ENCODE peak calls at places on chromosomes 4 and X, in six cellular contexts. One of them, this sample, is unnamed. For H3K4me1, the result is how much of the 10 kb centered on the place peaks cover.

GRCh38 chrX:122238801-122239200 is 945.3 kb upstream of the GRIA3 start:
- DNase-seq in ascending aorta: no peak
- DNase-seq in endothelial cell of umbilical vein: no peak
- DNase-seq in neural progenitor cell: no peak
- DNase-seq in cardiac muscle cell: no peak
- DNase-seq in transverse colon: no peak
- DNase-seq in this sample: no peak

GRCh38 chrX:16462912-16463311 is 187.0 kb upstream of the S100G start:
- DNase-seq in ascending aorta: no peak
- DNase-seq in endothelial cell of umbilical vein: no peak
- DNase-seq in neural progenitor cell: no peak
- DNase-seq in cardiac muscle cell: no peak
- DNase-seq in transverse colon: no peak
- DNase-seq in this sample: no peak

GRCh38 chr4:148883435-148883834 is 441.2 kb upstream of the NR3C2 start:
- DNase-seq in ascending aorta: no peak
- DNase-seq in endothelial cell of umbilical vein: no peak
- DNase-seq in neural progenitor cell: no peak
- DNase-seq in cardiac muscle cell: no peak
- DNase-seq in transverse colon: no peak
- DNase-seq in this sample: no peak

GRCh38 chrX:47573334-47574095 is 8.7 kb upstream of the TIMP1 start:
- DNase-seq in ascending aorta: no peak
- DNase-seq in endothelial cell of umbilical vein: no peak
- DNase-seq in neural progenitor cell: peak
- DNase-seq in cardiac muscle cell: peak
- DNase-seq in transverse colon: peak
- DNase-seq in this sample: no peak

GRCh38 chr4:75630174-75630931 is at the start of gene CDKL2:
- DNase-seq in ascending aorta: peak
- DNase-seq in endothelial cell of umbilical vein: peak
- DNase-seq in neural progenitor cell: peak
- DNase-seq in cardiac muscle cell: peak
- DNase-seq in transverse colon: peak
- DNase-seq in this sample: no peak

GRCh38 chr4:43103048-43103447 is 210.5 kb downstream of the GRXCR1 start:
- DNase-seq in ascending aorta: no peak
- DNase-seq in endothelial cell of umbilical vein: no peak
- DNase-seq in neural progenitor cell: no peak
- DNase-seq in cardiac muscle cell: no peak
- DNase-seq in transverse colon: no peak
- DNase-seq in this sample: no peak

GRCh38 chrX:107629533-107629909 is 1.2 kb downstream of the PRPS1 start:
- DNase-seq in ascending aorta: no peak
- DNase-seq in endothelial cell of umbilical vein: peak
- DNase-seq in neural progenitor cell: peak
- DNase-seq in cardiac muscle cell: peak
- DNase-seq in transverse colon: no peak
- DNase-seq in this sample: peak

GRCh38 chr4:41143721-41144379 is 70.5 kb downstream of the APBB2 start:
- DNase-seq in ascending aorta: no peak
- DNase-seq in endothelial cell of umbilical vein: peak
- DNase-seq in neural progenitor cell: no peak
- DNase-seq in cardiac muscle cell: no peak
- DNase-seq in transverse colon: no peak
- DNase-seq in this sample: peak

GRCh38 chr4:118905546-118905945 is 16.9 kb downstream of the SYNPO2 start:
- DNase-seq in ascending aorta: no peak
- DNase-seq in endothelial cell of umbilical vein: peak
- DNase-seq in neural progenitor cell: no peak
- DNase-seq in cardiac muscle cell: no peak
- DNase-seq in transverse colon: no peak
- DNase-seq in this sample: no peak

GRCh38 chrX:4379071-4379470 is 665.6 kb upstream of the PRKX start:
- DNase-seq in ascending aorta: no peak
- DNase-seq in endothelial cell of umbilical vein: no peak
- DNase-seq in neural progenitor cell: no peak
- DNase-seq in cardiac muscle cell: no peak
- DNase-seq in transverse colon: no peak
- DNase-seq in this sample: no peak

GRCh38 chr4:161728929-161729328 is 434.9 kb downstream of the FSTL5 start:
- DNase-seq in ascending aorta: no peak
- DNase-seq in endothelial cell of umbilical vein: no peak
- DNase-seq in neural progenitor cell: no peak
- DNase-seq in cardiac muscle cell: no peak
- DNase-seq in transverse colon: no peak
- DNase-seq in this sample: no peak

GRCh38 chrX:111375747-111376146 is 36.2 kb downstream of the DCX start:
- DNase-seq in ascending aorta: no peak
- DNase-seq in endothelial cell of umbilical vein: no peak
- DNase-seq in neural progenitor cell: peak
- DNase-seq in cardiac muscle cell: peak
- DNase-seq in transverse colon: no peak
- DNase-seq in this sample: peak

GRCh38 chr4:117466388-117466787 is 381.0 kb upstream of the TRAM1L1 start:
- DNase-seq in ascending aorta: no peak
- DNase-seq in endothelial cell of umbilical vein: no peak
- DNase-seq in neural progenitor cell: no peak
- DNase-seq in cardiac muscle cell: no peak
- DNase-seq in transverse colon: no peak
- DNase-seq in this sample: no peak

GRCh38 chr4:168811207-168811606 is 198.8 kb downstream of the CBR4 start:
- DNase-seq in ascending aorta: no peak
- DNase-seq in endothelial cell of umbilical vein: no peak
- DNase-seq in neural progenitor cell: no peak
- DNase-seq in cardiac muscle cell: no peak
- DNase-seq in transverse colon: no peak
- DNase-seq in this sample: no peak

GRCh38 chr4:74123065-74123728 is 24.2 kb upstream of the CXCL2 start:
- DNase-seq in ascending aorta: no peak
- DNase-seq in endothelial cell of umbilical vein: no peak
- DNase-seq in neural progenitor cell: no peak
- DNase-seq in cardiac muscle cell: no peak
- DNase-seq in transverse colon: no peak
- DNase-seq in this sample: peak

GRCh38 chrX:155334486-155335316 is at the start of gene CLIC2:
- DNase-seq in ascending aorta: no peak
- DNase-seq in endothelial cell of umbilical vein: peak
- DNase-seq in neural progenitor cell: no peak
- DNase-seq in cardiac muscle cell: no peak
- DNase-seq in transverse colon: peak
- DNase-seq in this sample: no peak

GRCh38 chrX:155330992-155331391 is 3.4 kb downstream of the CLIC2 start:
- DNase-seq in ascending aorta: no peak
- DNase-seq in endothelial cell of umbilical vein: no peak
- DNase-seq in neural progenitor cell: no peak
- DNase-seq in cardiac muscle cell: no peak
- DNase-seq in transverse colon: no peak
- DNase-seq in this sample: no peak

GRCh38 chrX:155329293-155329692 is 5.1 kb downstream of the CLIC2 start:
- DNase-seq in ascending aorta: no peak
- DNase-seq in endothelial cell of umbilical vein: no peak
- DNase-seq in neural progenitor cell: no peak
- DNase-seq in cardiac muscle cell: no peak
- DNase-seq in transverse colon: no peak
- DNase-seq in this sample: no peak

GRCh38 chrX:155333701-155334100 is 713 bp downstream of the CLIC2 start:
- DNase-seq in ascending aorta: no peak
- DNase-seq in endothelial cell of umbilical vein: no peak
- DNase-seq in neural progenitor cell: no peak
- DNase-seq in cardiac muscle cell: no peak
- DNase-seq in transverse colon: no peak
- DNase-seq in this sample: no peak
- H3K27ac ChIP-seq in ascending aorta: no peak
- H3K27ac ChIP-seq in endothelial cell of umbilical vein: no peak
- H3K27ac ChIP-seq in neural progenitor cell: no peak
- H3K27ac ChIP-seq in cardiac muscle cell: no peak
- H3K27ac ChIP-seq in transverse colon: peak
- H3K27ac ChIP-seq in this sample: no peak

GRCh38 chr4:99276454-99276853 is 14.3 kb downstream of the ADH1A start:
- DNase-seq in ascending aorta: no peak
- DNase-seq in endothelial cell of umbilical vein: no peak
- DNase-seq in neural progenitor cell: no peak
- DNase-seq in cardiac muscle cell: no peak
- DNase-seq in transverse colon: no peak
- DNase-seq in this sample: no peak
- H3K4me1 ChIP-seq in ascending aorta: under half
- H3K4me1 ChIP-seq in endothelial cell of umbilical vein: under half
- H3K4me1 ChIP-seq in neural progenitor cell: under half
- H3K4me1 ChIP-seq in cardiac muscle cell: under half
- H3K4me1 ChIP-seq in transverse colon: under half
- H3K4me1 ChIP-seq in this sample: under half

GRCh38 chr4:5719329-5720055 is 8.5 kb downstream of the EVC start:
- DNase-seq in ascending aorta: no peak
- DNase-seq in endothelial cell of umbilical vein: peak
- DNase-seq in neural progenitor cell: no peak
- DNase-seq in cardiac muscle cell: no peak
- DNase-seq in transverse colon: no peak
- DNase-seq in this sample: no peak

GRCh38 chr4:5720157-5720850 is 9.3 kb downstream of the EVC start:
- DNase-seq in ascending aorta: no peak
- DNase-seq in endothelial cell of umbilical vein: no peak
- DNase-seq in neural progenitor cell: no peak
- DNase-seq in cardiac muscle cell: no peak
- DNase-seq in transverse colon: no peak
- DNase-seq in this sample: no peak

GRCh38 chr4:5721923-5722322 is 10.9 kb downstream of the EVC start:
- DNase-seq in ascending aorta: no peak
- DNase-seq in endothelial cell of umbilical vein: no peak
- DNase-seq in neural progenitor cell: no peak
- DNase-seq in cardiac muscle cell: no peak
- DNase-seq in transverse colon: no peak
- DNase-seq in this sample: no peak

GRCh38 chr4:5722328-5722727 is 11.3 kb downstream of the EVC start:
- DNase-seq in ascending aorta: no peak
- DNase-seq in endothelial cell of umbilical vein: no peak
- DNase-seq in neural progenitor cell: no peak
- DNase-seq in cardiac muscle cell: no peak
- DNase-seq in transverse colon: no peak
- DNase-seq in this sample: no peak

DNA sequence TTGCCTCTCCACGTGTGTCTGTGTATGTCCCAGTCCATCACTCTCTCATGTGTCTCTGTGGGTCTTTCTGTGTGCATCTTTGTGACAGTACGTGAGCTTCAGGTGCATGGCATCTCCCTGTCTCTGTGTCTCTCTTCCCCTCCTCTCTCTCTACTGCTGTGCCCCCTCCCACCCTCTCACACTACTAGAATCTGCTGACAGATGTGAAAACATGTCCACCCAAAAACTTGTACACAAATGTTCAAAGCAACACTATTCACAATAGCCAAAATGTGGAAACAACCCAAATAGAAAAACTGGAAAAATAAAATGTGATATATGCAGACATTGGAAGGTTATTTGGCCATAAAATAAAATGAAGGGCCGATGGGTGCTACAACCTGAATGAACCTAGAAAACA is 10.0 kb downstream of the EVC start:
- DNase-seq in ascending aorta: no peak
- DNase-seq in endothelial cell of umbilical vein: no peak
- DNase-seq in neural progenitor cell: no peak
- DNase-seq in cardiac muscle cell: no peak
- DNase-seq in transverse colon: no peak
- DNase-seq in this sample: no peak
- H3K27ac ChIP-seq in ascending aorta: no peak
- H3K27ac ChIP-seq in endothelial cell of umbilical vein: no peak
- H3K27ac ChIP-seq in neural progenitor cell: no peak
- H3K27ac ChIP-seq in cardiac muscle cell: no peak
- H3K27ac ChIP-seq in transverse colon: no peak
- H3K27ac ChIP-seq in this sample: no peak

GRCh38 chrX:10095698-10096432 is 60.9 kb upstream of the CLCN4 start:
- DNase-seq in ascending aorta: no peak
- DNase-seq in endothelial cell of umbilical vein: no peak
- DNase-seq in neural progenitor cell: no peak
- DNase-seq in cardiac muscle cell: no peak
- DNase-seq in transverse colon: no peak
- DNase-seq in this sample: no peak
- H3K4me1 ChIP-seq in ascending aorta: under half
- H3K4me1 ChIP-seq in endothelial cell of umbilical vein: under half
- H3K4me1 ChIP-seq in neural progenitor cell: under half
- H3K4me1 ChIP-seq in cardiac muscle cell: under half
- H3K4me1 ChIP-seq in transverse colon: under half
- H3K4me1 ChIP-seq in this sample: under half